ENCODE peak calls at places on chromosomes 16 and 17, in five cellular contexts. M is IMR-90, D is neuronal stem cell, P is mesenchymal stem cell, I is mesendoderm. N is an unnamed sample.

GRCh38 chr16:28534542-28535373 is 4.0 kb downstream of the NUPR1 start:
- DNase-seq in M (no peak), D (no peak), P (no peak), I (no peak), N (no peak)

GRCh38 chr17:59483860-59484259 is 81.5 kb upstream of the DHX40 start:
- DNase-seq in M (no peak), D (no peak), P (no peak), I (no peak), N (no peak)

GRCh38 chr17:44213403-44214229 is 5.9 kb downstream of the UBTF start:
- DNase-seq in M (no peak), D (no peak), P (no peak), I (no peak), N (no peak)

GRCh38 chr16:61149709-61150108 is 886.5 kb downstream of the CDH8 start:
- DNase-seq in M (no peak), D (no peak), P (no peak), I (peak), N (no peak)

GRCh38 chr16:50444546-50444945 is 75.8 kb upstream of the BRD7 start:
- DNase-seq in M (no peak), D (no peak), P (peak), I (no peak), N (no peak)

GRCh38 chr16:12995721-12996372 is 94.4 kb downstream of the SHISA9 start:
- DNase-seq in M (no peak), D (no peak), P (no peak), I (no peak), N (no peak)

GRCh38 chr16:78576941-78577340 is 477.5 kb downstream of the WWOX start:
- DNase-seq in M (no peak), D (no peak), P (no peak), I (no peak), N (no peak)

GRCh38 chr17:55577011-55577586 is 65.8 kb upstream of the SMIM36 start:
- DNase-seq in M (peak), D (no peak), P (peak), I (no peak), N (no peak)

GRCh38 chr16:27273330-27273669 is 4.7 kb upstream of the NSMCE1 start:
- DNase-seq in M (no peak), D (no peak), P (no peak), I (no peak), N (no peak)

GRCh38 chr16:87705780-87706277 is 60.0 kb downstream of the KLHDC4 start:
- DNase-seq in M (no peak), D (no peak), P (no peak), I (no peak), N (no peak)

GRCh38 chr17:35423761-35424160 is 8.5 kb downstream of the SLFN12 start:
- DNase-seq in M (peak), D (no peak), P (peak), I (no peak), N (no peak)

GRCh38 chr17:34386925-34387550 is 24.0 kb upstream of the CCL1 start:
- DNase-seq in M (peak), D (no peak), P (no peak), I (no peak), N (peak)

GRCh38 chr17:65434878-65435277 is 126.6 kb downstream of the AXIN2 start:
- DNase-seq in M (no peak), D (no peak), P (no peak), I (no peak), N (no peak)

GRCh38 chr17:49260011-49260921 is 29.7 kb upstream of the PHOSPHO1 start:
- DNase-seq in M (peak), D (peak), P (peak), I (peak), N (peak)

GRCh38 chr16:75243667-75244224 is 7.7 kb downstream of the BCAR1 start:
- DNase-seq in M (no peak), D (no peak), P (peak), I (no peak), N (no peak)

GRCh38 chr16:2959206-2959605 is 4.9 kb upstream of the KREMEN2 start:
- DNase-seq in M (no peak), D (no peak), P (no peak), I (no peak), N (peak)

GRCh38 chr16:88771294-88771772 is 13.7 kb downstream of the PIEZO1 start:
- DNase-seq in M (no peak), D (no peak), P (no peak), I (no peak), N (no peak)

GRCh38 chr17:33944826-33945225 is 310.3 kb upstream of the CCL2 start:
- DNase-seq in M (no peak), D (no peak), P (no peak), I (no peak), N (no peak)

GRCh38 chr16:70740919-70741778 is 55.3 kb upstream of the MTSS2 start:
- DNase-seq in M (peak), D (no peak), P (peak), I (no peak), N (no peak)

GRCh38 chr17:46135879-46136562 is 57.2 kb downstream of the KANSL1 start:
- DNase-seq in M (no peak), D (no peak), P (no peak), I (no peak), N (no peak)

GRCh38 chr16:13068912-13069583 is 167.7 kb downstream of the SHISA9 start:
- DNase-seq in M (no peak), D (no peak), P (no peak), I (no peak), N (no peak)

GRCh38 chr16:82050506-82050905 is 15.5 kb downstream of the HSD17B2 start:
- DNase-seq in M (no peak), D (no peak), P (no peak), I (no peak), N (no peak)

GRCh38 chr17:82400830-82401229 is 17.3 kb upstream of the HEXD start:
- DNase-seq in M (no peak), D (no peak), P (no peak), I (no peak), N (no peak)

GRCh38 chr16:70364399-70364798 is 17.7 kb downstream of the DDX19A start:
- DNase-seq in M (no peak), D (no peak), P (no peak), I (no peak), N (no peak)

GRCh38 chr16:56847173-56847948 is 17.6 kb upstream of the SLC12A3 start:
- DNase-seq in M (no peak), D (no peak), P (no peak), I (no peak), N (no peak)

GRCh38 chr16:56732832-56733231 is 2.9 kb downstream of the NUP93 start:
- DNase-seq in M (no peak), D (no peak), P (no peak), I (no peak), N (no peak)

GRCh38 chr17:55120651-55121050 is 144.1 kb upstream of the HLF start:
- DNase-seq in M (no peak), D (no peak), P (peak), I (no peak), N (no peak)

GRCh38 chr16:14501331-14502255 is 128.5 kb downstream of the PARN start:
- DNase-seq in M (peak), D (no peak), P (peak), I (peak), N (peak)

GRCh38 chr16:50354082-50354481 is 14.7 kb downstream of the BRD7 start:
- DNase-seq in M (no peak), D (no peak), P (no peak), I (no peak), N (no peak)

GRCh38 chr17:14746784-14747575 is 446.1 kb downstream of the HS3ST3B1 start:
- DNase-seq in M (no peak), D (no peak), P (peak), I (no peak), N (no peak)

GRCh38 chr17:41429667-41430066 is 5.3 kb upstream of the KRT37 start:
- DNase-seq in M (no peak), D (no peak), P (no peak), I (no peak), N (no peak)

DNA sequence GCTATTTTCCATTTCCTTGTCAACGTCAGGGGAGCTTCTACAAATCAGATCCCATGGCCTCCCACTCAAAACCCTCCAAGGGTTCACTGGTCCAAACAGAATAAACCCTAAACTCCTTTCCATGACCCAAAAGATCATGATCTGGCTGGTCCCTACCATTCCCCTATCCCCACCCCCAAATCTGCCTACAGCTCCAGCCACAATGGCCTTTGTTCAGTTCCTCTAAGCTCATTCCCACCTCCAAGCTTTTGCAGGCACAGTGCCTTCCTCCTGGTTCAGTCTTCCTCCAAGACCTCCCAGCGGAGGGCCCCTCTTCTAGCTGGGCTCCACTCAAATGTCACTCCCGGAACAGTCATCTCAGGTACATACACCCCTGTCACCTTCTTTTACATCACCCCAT is 2.0 kb downstream of the GPRC5B start:
- DNase-seq in M (no peak), D (no peak), P (no peak), I (peak), N (peak)
- H3K18ac ChIP-seq in M (no peak), D (no peak), P (no peak), I (peak), N (no peak)

DNA sequence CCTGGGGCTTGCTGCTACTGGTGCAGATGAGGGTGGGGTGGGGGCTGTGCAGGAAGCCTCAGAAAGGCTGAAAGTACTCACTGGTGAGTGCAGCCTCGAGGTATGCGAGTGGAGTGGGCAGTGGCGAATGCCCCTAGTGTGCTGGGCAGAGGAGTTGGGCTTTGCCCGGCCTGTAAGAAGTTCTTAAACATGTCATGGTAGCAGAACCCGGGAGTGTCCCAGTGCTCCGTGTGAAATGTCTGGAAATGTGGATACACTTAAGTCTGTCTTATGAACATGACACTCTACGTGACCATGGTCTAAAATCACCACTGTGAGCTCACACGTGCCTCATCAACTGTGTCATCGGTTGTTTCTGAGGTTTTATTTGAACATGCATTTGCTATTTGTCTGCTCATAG is 1.7 kb downstream of the SMTNL2 start:
- DNase-seq in M (no peak), D (no peak), P (no peak), I (no peak), N (no peak)
- H2AK5ac ChIP-seq in M (no peak), D (no peak), P (no peak), I (no peak), N (no peak)

GRCh38 chr16:19717781-19718623 is at the start of the genes IQCK and KNOP1:
- DNase-seq in M (peak), D (peak), P (peak), I (peak), N (peak)
- H2BK120ac ChIP-seq in M (peak), D (peak), P (peak), I (peak), N (no peak)

GRCh38 chr17:4474093-4474492 is 24.6 kb upstream of the SPNS2 start:
- DNase-seq in M (no peak), D (no peak), P (no peak), I (no peak), N (no peak)
- H3K18ac ChIP-seq in M (no peak), D (peak), P (no peak), I (no peak), N (no peak)

GRCh38 chr17:77542551-77543490 is 402.1 kb downstream of the SEC14L1 start:
- DNase-seq in M (peak), D (peak), P (peak), I (peak), N (peak)

GRCh38 chr17:77537566-77537965 is 396.8 kb downstream of the SEC14L1 start:
- DNase-seq in M (no peak), D (no peak), P (no peak), I (no peak), N (no peak)

GRCh38 chr17:77540975-77541374 is 400.2 kb downstream of the SEC14L1 start:
- DNase-seq in M (no peak), D (no peak), P (no peak), I (no peak), N (peak)

GRCh38 chr17:77541995-77542394 is 401.2 kb downstream of the SEC14L1 start:
- DNase-seq in M (no peak), D (no peak), P (no peak), I (peak), N (no peak)

DNA sequence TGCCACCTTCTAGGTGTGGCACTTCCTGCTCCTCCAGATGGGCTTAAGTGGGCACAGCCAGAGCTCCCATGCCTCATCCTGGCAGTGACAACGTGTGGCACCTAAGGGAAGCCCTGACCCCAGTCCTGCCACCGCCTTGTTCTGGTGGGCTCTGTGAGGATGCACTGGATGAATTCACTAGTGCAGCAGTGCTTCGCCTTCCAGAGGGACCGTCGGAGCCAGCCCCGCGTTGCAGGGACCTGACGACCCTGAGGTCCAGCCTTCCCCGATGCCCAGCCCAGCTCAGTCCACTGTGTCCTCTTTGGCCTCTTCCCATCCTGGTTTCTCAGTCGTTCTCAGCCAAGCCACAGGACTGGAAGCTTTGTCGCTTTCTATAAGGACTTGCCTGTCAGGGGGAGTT is 399.8 kb downstream of the SEC14L1 start:
- DNase-seq in M (no peak), D (no peak), P (no peak), I (no peak), N (no peak)
- H2AK5ac ChIP-seq in M (no peak), D (peak), P (no peak), I (no peak), N (no peak)

DNA sequence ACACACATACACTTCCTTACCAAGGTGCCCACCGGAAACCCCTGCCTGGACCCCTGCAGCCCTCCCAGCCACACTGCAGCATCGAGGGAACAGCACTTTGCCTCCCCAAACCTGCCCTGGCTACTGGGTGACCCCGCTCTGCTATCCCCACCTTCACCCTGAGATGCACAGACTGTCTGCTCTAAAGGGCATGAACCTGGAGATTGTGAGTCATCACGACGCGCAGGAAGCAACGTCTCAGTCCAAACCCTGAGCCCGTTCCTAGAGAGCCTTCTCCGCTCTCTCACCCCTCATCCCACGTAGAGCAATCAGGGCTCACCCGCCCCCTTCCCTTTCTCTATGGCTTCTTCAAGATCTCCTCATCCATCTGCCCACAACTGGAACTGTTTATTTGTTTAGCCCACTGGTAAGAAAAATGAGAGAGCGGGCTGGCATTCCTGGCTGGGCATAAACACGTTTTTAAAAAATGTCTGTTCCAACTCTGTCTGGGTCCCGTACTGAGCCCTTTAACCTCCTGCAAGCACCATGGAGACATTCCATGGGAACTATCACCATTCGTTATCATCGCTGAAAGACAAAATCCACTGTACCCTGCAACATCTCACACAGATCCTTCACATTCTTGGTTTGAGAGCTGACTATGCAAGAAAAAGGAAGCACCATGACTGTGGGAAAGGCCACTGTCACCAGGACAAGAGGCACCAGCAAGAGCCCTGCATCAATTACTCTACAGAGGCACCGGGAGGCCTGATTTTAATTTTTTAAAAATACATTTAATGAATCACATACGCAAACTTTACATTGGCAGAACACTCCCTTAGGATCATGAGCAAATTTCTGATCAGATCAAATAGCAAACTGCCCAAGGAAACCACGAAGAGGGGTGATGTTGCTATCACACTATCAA is 28.2 kb downstream of the ZFHX3 start:
- DNase-seq in M (peak), D (no peak), P (peak), I (no peak), N (no peak)
- H2BK120ac ChIP-seq in M (peak), D (no peak), P (no peak), I (no peak), N (no peak)

GRCh38 chr17:7685533-7686220 is 1.6 kb downstream of the TP53 start:
- DNase-seq in M (peak), D (no peak), P (peak), I (peak), N (peak)
- H3K18ac ChIP-seq in M (peak), D (peak), P (peak), I (peak), N (peak)

GRCh38 chr17:75390982-75391381 is 14.5 kb downstream of the GRB2 start:
- DNase-seq in M (peak), D (no peak), P (no peak), I (no peak), N (no peak)
- H2AK5ac ChIP-seq in M (no peak), D (no peak), P (no peak), I (no peak), N (no peak)

DNA sequence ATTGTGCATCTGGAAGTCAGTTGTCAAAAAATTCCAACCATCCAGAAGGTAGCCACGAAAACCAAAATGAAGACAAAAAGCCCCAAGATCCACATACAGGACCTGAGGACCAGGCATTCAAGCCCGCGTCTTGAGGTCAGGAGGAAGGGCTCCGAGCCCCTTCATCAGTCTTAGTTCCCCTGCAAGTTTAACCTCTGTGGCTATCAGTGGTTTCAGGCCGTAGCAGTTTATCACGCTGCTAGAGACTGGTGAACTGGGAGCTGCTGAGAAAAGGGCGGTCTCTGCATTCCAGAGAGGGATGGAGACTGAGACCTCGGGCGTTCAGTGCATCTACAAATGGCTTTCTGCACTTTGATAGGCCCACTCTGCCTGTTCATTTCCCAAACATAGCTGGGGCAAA is 70.6 kb downstream of the IRF8 start:
- DNase-seq in M (peak), D (no peak), P (peak), I (peak), N (no peak)
- H2BK120ac ChIP-seq in M (no peak), D (no peak), P (no peak), I (no peak), N (no peak)

DNA sequence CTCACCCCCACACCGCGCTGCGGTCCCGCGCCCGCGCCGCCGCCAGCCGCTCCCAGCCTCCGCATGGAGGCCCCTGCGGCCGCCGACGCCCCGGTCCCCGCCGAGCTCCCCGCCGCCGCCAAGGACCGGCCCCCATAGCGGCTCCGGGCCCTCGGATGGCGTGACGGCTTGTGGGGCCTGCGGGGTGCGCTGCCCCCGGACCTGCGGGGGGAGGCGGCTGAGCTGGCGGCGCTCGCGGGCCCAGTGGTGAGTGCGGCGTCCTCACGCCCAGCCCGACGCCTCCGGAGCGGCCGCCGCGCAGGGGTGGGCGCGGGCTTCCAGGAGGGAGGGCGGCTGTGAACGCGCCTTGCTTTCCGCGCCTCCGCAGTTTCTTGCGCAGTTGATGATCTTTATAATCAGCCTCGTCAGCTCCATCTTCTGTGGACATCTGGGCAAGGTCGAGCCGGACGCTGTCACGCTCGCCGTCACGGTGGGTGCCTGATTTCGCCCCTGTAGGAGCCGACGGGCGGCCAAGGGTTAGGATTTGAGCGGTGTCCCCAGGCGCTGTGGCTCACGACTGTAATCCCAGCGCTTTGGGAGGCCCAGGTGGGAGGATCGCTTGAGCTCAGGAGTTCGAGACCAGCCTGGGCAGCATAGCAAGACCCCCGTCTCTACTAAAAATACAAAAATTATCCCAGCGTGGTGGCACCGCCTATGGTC is 46.4 kb downstream of the SLC47A1 start:
- DNase-seq in M (no peak), D (no peak), P (no peak), I (peak), N (peak)
- H3K18ac ChIP-seq in M (no peak), D (peak), P (no peak), I (no peak), N (no peak)